ENCODE peak calls at places on chromosomes 12 and 14, in six cellular contexts. T is fibroblast of the aortic adventitia, B is fibroblast of pulmonary artery, O is OCI-LY7, F is dorsolateral prefrontal cortex, Y is astrocyte of the spinal cord. Z is an unnamed sample.

GRCh38 chr12:10618338-10618987 is 5.1 kb upstream of the MAGOHB start:
- DNase-seq in T (peak), B (peak), O (no peak), F (no peak), Y (peak), Z (peak)

GRCh38 chr14:64645220-64645891 is 58.9 kb upstream of the PLEKHG3 start:
- DNase-seq in T (peak), B (peak), O (no peak), F (no peak), Y (peak), Z (peak)

GRCh38 chr12:127450822-127451221 is 816.1 kb upstream of the TMEM132C start:
- DNase-seq in T (no peak), B (no peak), O (no peak), F (no peak), Y (no peak), Z (peak)

GRCh38 chr12:64232201-64232600 is 10.1 kb upstream of the KICS2 start:
- DNase-seq in T (peak), B (no peak), O (no peak), F (no peak), Y (no peak), Z (no peak)

GRCh38 chr14:92494512-92494911 is 19.1 kb upstream of the RIN3 start:
- DNase-seq in T (no peak), B (no peak), O (no peak), F (no peak), Y (no peak), Z (no peak)

GRCh38 chr12:104494137-104494815 is 37.5 kb downstream of the CHST11 start:
- DNase-seq in T (peak), B (peak), O (no peak), F (no peak), Y (peak), Z (peak)

GRCh38 chr12:19248929-19249602 is 119.5 kb downstream of the PLEKHA5 start:
- DNase-seq in T (peak), B (peak), O (no peak), F (no peak), Y (peak), Z (no peak)

GRCh38 chr12:45730116-45730841 is 773 bp downstream of the ARID2 start:
- DNase-seq in T (peak), B (peak), O (peak), F (peak), Y (peak), Z (peak)

GRCh38 chr14:23547924-23548323 is 3.6 kb downstream of the ZFHX2 start:
- DNase-seq in T (no peak), B (no peak), O (no peak), F (no peak), Y (no peak), Z (no peak)

GRCh38 chr14:60226296-60226695 is 22.7 kb upstream of the PPM1A start:
- DNase-seq in T (no peak), B (no peak), O (no peak), F (no peak), Y (no peak), Z (no peak)

GRCh38 chr12:15045451-15045850 is 72.6 kb downstream of the PDE6H start:
- DNase-seq in T (no peak), B (no peak), O (no peak), F (no peak), Y (no peak), Z (no peak)

GRCh38 chr12:54592316-54592715 is 3.9 kb upstream of the PPP1R1A start:
- DNase-seq in T (peak), B (no peak), O (no peak), F (no peak), Y (no peak), Z (peak)

GRCh38 chr14:69354383-69355154 is 43.5 kb downstream of the ERH start:
- DNase-seq in T (no peak), B (no peak), O (peak), F (no peak), Y (no peak), Z (no peak)

GRCh38 chr12:6356374-6356820 is 14.5 kb upstream of the TNFRSF1A start:
- DNase-seq in T (no peak), B (no peak), O (peak), F (no peak), Y (no peak), Z (no peak)

GRCh38 chr12:12881495-12881894 is 9.9 kb upstream of the GPRC5A start:
- DNase-seq in T (peak), B (peak), O (no peak), F (no peak), Y (peak), Z (peak)

GRCh38 chr14:68749487-68750475 is 43.1 kb downstream of the ZFP36L1 start:
- DNase-seq in T (peak), B (peak), O (no peak), F (no peak), Y (no peak), Z (no peak)

GRCh38 chr12:131694116-131694838 is 16.6 kb upstream of the SFSWAP start:
- DNase-seq in T (no peak), B (no peak), O (no peak), F (no peak), Y (no peak), Z (no peak)

GRCh38 chr12:49536526-49537195 is 2.2 kb upstream of the KCNH3 start:
- DNase-seq in T (no peak), B (no peak), O (peak), F (no peak), Y (no peak), Z (no peak)

GRCh38 chr12:133226690-133227089 is 9.0 kb downstream of the ANHX start:
- DNase-seq in T (no peak), B (no peak), O (no peak), F (no peak), Y (no peak), Z (no peak)

GRCh38 chr14:34461334-34462131 is 507 bp downstream of the SPTSSA start:
- DNase-seq in T (peak), B (peak), O (peak), F (no peak), Y (peak), Z (peak)

GRCh38 chr14:59224341-59224740 is 35.9 kb downstream of the DAAM1 start:
- DNase-seq in T (no peak), B (no peak), O (no peak), F (no peak), Y (no peak), Z (no peak)

GRCh38 chr14:68307769-68308168 is 485.1 kb downstream of the ZFP36L1 start:
- DNase-seq in T (peak), B (peak), O (no peak), F (no peak), Y (peak), Z (peak)

GRCh38 chr14:52464175-52464574 is 88.1 kb downstream of the TXNDC16 start:
- DNase-seq in T (no peak), B (no peak), O (no peak), F (no peak), Y (no peak), Z (no peak)

GRCh38 chr12:102957339-102958050 is at the start of gene ASCL1:
- DNase-seq in T (peak), B (peak), O (no peak), F (no peak), Y (no peak), Z (peak)

GRCh38 chr14:37597538-37598084 is 2.2 kb downstream of the TTC6 start:
- DNase-seq in T (no peak), B (no peak), O (no peak), F (no peak), Y (no peak), Z (no peak)
- TF ChIP-seq CTCF in T (peak), B (peak), O (no peak), F (no peak), Y (peak), Z (peak)

DNA sequence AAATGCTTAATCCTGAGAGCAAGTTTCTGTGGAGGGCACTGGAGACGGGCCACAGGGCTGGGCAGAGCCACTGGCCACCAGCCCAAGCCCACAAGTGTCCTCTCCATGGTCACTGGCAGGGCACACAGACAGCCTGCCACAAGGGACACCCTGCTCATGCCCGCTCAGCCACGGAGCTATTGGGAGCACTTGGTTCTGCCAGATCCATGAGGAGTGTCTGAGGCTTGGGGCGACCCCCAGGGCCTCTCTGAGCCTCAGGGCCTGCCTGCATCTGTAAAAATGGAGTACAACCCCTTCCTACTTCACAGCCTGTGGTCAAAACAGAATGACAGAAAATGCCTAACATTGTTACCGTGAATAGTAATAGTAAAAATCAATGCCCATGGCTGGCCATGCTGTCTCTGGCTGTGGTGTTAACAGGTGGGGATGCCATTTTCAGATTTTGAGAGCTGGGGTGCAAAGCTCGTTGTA is 3.2 kb downstream of the PGF start:
- DNase-seq in T (no peak), B (no peak), O (no peak), F (no peak), Y (no peak), Z (no peak)
- H3K4me3 ChIP-seq in T (no peak), B (no peak), O (no peak), F (no peak), Y (no peak), Z (no peak)

GRCh38 chr14:98198385-98198784 is 1073.6 kb downstream of the BCL11B start:
- DNase-seq in T (no peak), B (no peak), O (no peak), F (no peak), Y (no peak), Z (no peak)
- TF ChIP-seq CTCF in T (no peak), B (no peak), O (no peak), F (no peak), Y (no peak), Z (no peak)

GRCh38 chr12:95336387-95337067 is 118.9 kb downstream of the VEZT start:
- DNase-seq in T (peak), B (peak), O (peak), F (peak), Y (peak), Z (peak)
- H3K4me3 ChIP-seq in T (peak), B (peak), O (peak), F (no peak), Y (no peak), Z (peak)

GRCh38 chr12:111429760-111430417 is 24.2 kb downstream of the SH2B3 start:
- DNase-seq in T (no peak), B (no peak), O (no peak), F (no peak), Y (no peak), Z (no peak)

GRCh38 chr12:111428728-111429175 is 23.0 kb downstream of the SH2B3 start:
- DNase-seq in T (no peak), B (peak), O (peak), F (no peak), Y (no peak), Z (no peak)

GRCh38 chr12:111434049-111434448 is 28.3 kb downstream of the SH2B3 start:
- DNase-seq in T (peak), B (no peak), O (no peak), F (no peak), Y (no peak), Z (no peak)

GRCh38 chr12:111430418-111431353 is 25.0 kb downstream of the SH2B3 start:
- DNase-seq in T (no peak), B (no peak), O (no peak), F (no peak), Y (no peak), Z (no peak)

GRCh38 chr12:111431772-111432171 is 26.0 kb downstream of the SH2B3 start:
- DNase-seq in T (peak), B (peak), O (no peak), F (no peak), Y (no peak), Z (no peak)
- TF ChIP-seq CTCF in T (no peak), B (no peak), O (no peak), F (no peak), Y (no peak), Z (no peak)

GRCh38 chr14:99775351-99775750 is 17.9 kb upstream of the EML1 start:
- DNase-seq in T (no peak), B (no peak), O (no peak), F (no peak), Y (no peak), Z (no peak)
- H3K4me3 ChIP-seq in T (no peak), B (no peak), O (no peak), F (no peak), Y (no peak), Z (no peak)